ENCODE peak calls at places on chromosomes 2 and 18, in five cellular contexts. One of them, this sample, is unnamed.
A peak's percentile ranks its signal among the peaks of the same experiment; 100 is the strongest.

GRCh38 chr2:145595296-145595695 is 1075.4 kb upstream of the ZEB2 start:
- DNase-seq in thyroid gland: no peak
- DNase-seq in BJ: no peak
- DNase-seq in body of pancreas: no peak
- DNase-seq in GM06990: no peak
- DNase-seq in this sample: no peak

GRCh38 chr18:22109535-22109934 is 59.9 kb upstream of the GATA6 start:
- DNase-seq in BJ: no peak
- DNase-seq in thyroid gland: no peak
- DNase-seq in body of pancreas: no peak
- DNase-seq in GM06990: no peak
- DNase-seq in this sample: no peak

GRCh38 chr2:240999001-240999791 is 778 bp downstream of the SNED1 start:
- DNase-seq in thyroid gland: peak; percentile 62
- DNase-seq in BJ: no peak
- DNase-seq in GM06990: no peak
- DNase-seq in body of pancreas: peak; percentile 48
- DNase-seq in this sample: peak; percentile 25

GRCh38 chr2:24472416-24472815 is 18.6 kb upstream of the NCOA1 start:
- DNase-seq in GM06990: no peak
- DNase-seq in thyroid gland: no peak
- DNase-seq in BJ: no peak
- DNase-seq in body of pancreas: no peak
- DNase-seq in this sample: no peak

GRCh38 chr2:17543131-17543660 is 2.7 kb downstream of the VSNL1 start:
- DNase-seq in thyroid gland: no peak
- DNase-seq in body of pancreas: no peak
- DNase-seq in GM06990: no peak
- DNase-seq in BJ: no peak
- DNase-seq in this sample: no peak

GRCh38 chr18:76448262-76449109 is 46.6 kb downstream of the ZNF516 start:
- DNase-seq in thyroid gland: no peak
- DNase-seq in BJ: no peak
- DNase-seq in GM06990: no peak
- DNase-seq in body of pancreas: no peak
- DNase-seq in this sample: no peak

GRCh38 chr2:172465417-172466334 is 38.3 kb downstream of the ITGA6 start:
- DNase-seq in BJ: peak; percentile 38
- DNase-seq in thyroid gland: peak; percentile 66
- DNase-seq in body of pancreas: peak; percentile 87
- DNase-seq in GM06990: no peak
- DNase-seq in this sample: peak; percentile 55

GRCh38 chr2:134884435-134884834 is 34.2 kb upstream of the CCNT2 start:
- DNase-seq in thyroid gland: no peak
- DNase-seq in GM06990: no peak
- DNase-seq in BJ: no peak
- DNase-seq in body of pancreas: no peak
- DNase-seq in this sample: no peak

GRCh38 chr2:162422894-162423293 is 79.0 kb downstream of the GCA start:
- DNase-seq in body of pancreas: no peak
- DNase-seq in thyroid gland: no peak
- DNase-seq in BJ: no peak
- DNase-seq in GM06990: no peak
- DNase-seq in this sample: no peak

DNA sequence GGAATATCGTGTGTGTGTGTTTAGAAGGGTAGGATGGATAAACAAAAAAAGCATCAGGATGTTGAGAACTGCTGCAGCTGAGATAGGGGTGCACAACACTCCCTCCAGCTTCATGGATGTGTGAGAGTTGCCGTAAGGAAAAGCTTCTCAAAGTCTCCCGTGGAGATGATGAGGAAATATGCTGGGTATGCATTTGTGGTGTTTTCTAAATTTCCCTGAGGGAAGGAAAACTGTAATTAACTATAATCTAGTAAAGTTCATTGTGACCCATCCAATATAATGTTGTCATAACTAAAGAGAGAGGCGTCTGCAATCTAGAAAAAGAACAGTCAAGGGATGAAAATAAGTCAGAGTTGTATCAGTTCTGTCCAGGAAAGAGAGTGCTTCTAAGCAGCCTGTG is 7.2 kb upstream of the LMAN2L start:
- DNase-seq in thyroid gland: no peak
- DNase-seq in body of pancreas: no peak
- DNase-seq in GM06990: no peak
- DNase-seq in BJ: no peak
- DNase-seq in this sample: no peak
- TF ChIP-seq CTCF in thyroid gland: no peak
- TF ChIP-seq CTCF in body of pancreas: no peak
- TF ChIP-seq CTCF in GM06990: no peak
- TF ChIP-seq CTCF in BJ: no peak
- TF ChIP-seq CTCF in this sample: no peak

GRCh38 chr18:9832871-9833270 is 52.9 kb upstream of the TXNDC2 start:
- DNase-seq in BJ: no peak
- DNase-seq in body of pancreas: no peak
- DNase-seq in GM06990: no peak
- DNase-seq in thyroid gland: no peak
- DNase-seq in this sample: no peak

GRCh38 chr18:9828794-9829712 is 56.7 kb upstream of the TXNDC2 start:
- DNase-seq in thyroid gland: no peak
- DNase-seq in body of pancreas: no peak
- DNase-seq in GM06990: no peak
- DNase-seq in BJ: no peak
- DNase-seq in this sample: no peak

GRCh38 chr18:9827856-9828793 is 57.6 kb upstream of the TXNDC2 start:
- DNase-seq in thyroid gland: no peak
- DNase-seq in BJ: peak; percentile 76
- DNase-seq in body of pancreas: no peak
- DNase-seq in GM06990: no peak
- DNase-seq in this sample: no peak

GRCh38 chr18:9831723-9832199 is 54.0 kb upstream of the TXNDC2 start:
- DNase-seq in body of pancreas: no peak
- DNase-seq in BJ: no peak
- DNase-seq in GM06990: no peak
- DNase-seq in thyroid gland: no peak
- DNase-seq in this sample: no peak

DNA sequence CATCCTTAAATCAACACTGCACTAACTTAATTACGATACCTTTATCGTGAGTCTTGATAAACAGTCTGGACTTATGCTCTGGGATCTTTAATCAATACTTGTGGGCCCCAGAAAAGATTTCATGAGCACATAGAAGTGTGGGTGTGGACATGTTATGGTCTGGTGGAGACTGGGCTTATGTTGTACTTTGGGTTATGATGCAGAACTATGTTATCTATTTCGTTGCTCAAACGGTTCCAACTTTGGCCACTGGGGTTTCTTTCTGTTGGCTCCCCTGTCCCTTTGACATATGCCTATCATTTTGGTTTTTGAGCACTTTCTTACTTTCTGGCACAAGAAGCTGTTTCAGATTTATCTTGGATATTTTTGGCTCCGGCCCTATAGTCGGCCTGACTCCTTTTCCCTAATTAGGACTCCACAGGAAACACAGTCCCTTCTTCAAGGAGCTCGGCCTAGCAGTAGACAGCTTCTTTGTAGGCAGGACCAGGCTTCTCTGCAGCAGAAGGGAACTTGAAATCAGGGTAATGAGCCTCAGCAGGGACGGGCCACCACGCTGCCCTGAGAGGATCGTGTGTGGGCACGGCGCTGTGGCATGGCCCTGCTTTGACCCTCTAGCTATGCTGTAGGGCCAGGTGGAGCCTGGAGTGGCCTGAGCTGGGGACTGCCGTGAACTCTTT is 54.6 kb upstream of the TXNDC2 start:
- DNase-seq in thyroid gland: peak; percentile 19
- DNase-seq in GM06990: no peak
- DNase-seq in BJ: no peak
- DNase-seq in body of pancreas: no peak
- DNase-seq in this sample: no peak
- TF ChIP-seq CTCF in thyroid gland: peak; percentile 44
- TF ChIP-seq CTCF in GM06990: no peak
- TF ChIP-seq CTCF in BJ: no peak
- TF ChIP-seq CTCF in body of pancreas: no peak
- TF ChIP-seq CTCF in this sample: no peak

DNA sequence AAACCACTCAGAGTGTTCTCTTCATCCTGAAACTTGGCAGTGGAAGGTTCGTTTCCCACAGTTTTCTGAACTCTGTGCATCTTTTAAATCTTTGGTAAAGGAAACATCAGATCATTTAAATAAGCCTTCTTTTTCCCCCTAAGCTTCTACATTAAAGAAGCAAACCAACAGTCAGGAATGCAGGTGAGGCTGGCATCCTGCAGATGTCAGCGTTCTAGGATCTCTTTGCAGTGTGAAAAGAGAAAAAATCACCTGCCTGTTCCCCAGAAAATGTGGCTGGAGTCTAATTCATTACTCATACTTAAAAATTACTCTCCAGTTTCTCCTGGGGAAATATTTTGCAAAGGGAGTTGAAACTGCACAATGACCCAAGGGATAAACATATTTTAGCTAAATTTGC is 64.5 kb upstream of the ZCCHC2 start:
- DNase-seq in body of pancreas: no peak
- DNase-seq in BJ: no peak
- DNase-seq in thyroid gland: no peak
- DNase-seq in GM06990: no peak
- DNase-seq in this sample: no peak
- TF ChIP-seq CTCF in body of pancreas: no peak
- TF ChIP-seq CTCF in BJ: no peak
- TF ChIP-seq CTCF in thyroid gland: no peak
- TF ChIP-seq CTCF in GM06990: no peak
- TF ChIP-seq CTCF in this sample: no peak

GRCh38 chr18:26185267-26185666 is 41.0 kb upstream of the TAF4B start:
- DNase-seq in BJ: no peak
- DNase-seq in GM06990: no peak
- DNase-seq in thyroid gland: no peak
- DNase-seq in body of pancreas: no peak
- DNase-seq in this sample: no peak
- TF ChIP-seq CTCF in BJ: peak; percentile 3
- TF ChIP-seq CTCF in GM06990: peak; percentile 9
- TF ChIP-seq CTCF in thyroid gland: no peak
- TF ChIP-seq CTCF in body of pancreas: no peak
- TF ChIP-seq CTCF in this sample: peak; percentile 63

GRCh38 chr2:227125506-227125905 is 38.5 kb downstream of the COL4A4 start:
- DNase-seq in body of pancreas: no peak
- DNase-seq in BJ: no peak
- DNase-seq in thyroid gland: no peak
- DNase-seq in GM06990: no peak
- DNase-seq in this sample: peak; percentile 20
- TF ChIP-seq CTCF in body of pancreas: no peak
- TF ChIP-seq CTCF in BJ: peak; percentile 15
- TF ChIP-seq CTCF in thyroid gland: no peak
- TF ChIP-seq CTCF in GM06990: no peak
- TF ChIP-seq CTCF in this sample: no peak

GRCh38 chr18:52150050-52150449 is 189.9 kb upstream of the DCC start:
- DNase-seq in thyroid gland: no peak
- DNase-seq in body of pancreas: no peak
- DNase-seq in GM06990: no peak
- DNase-seq in BJ: no peak
- DNase-seq in this sample: no peak
- TF ChIP-seq CTCF in thyroid gland: no peak
- TF ChIP-seq CTCF in body of pancreas: no peak
- TF ChIP-seq CTCF in GM06990: no peak
- TF ChIP-seq CTCF in BJ: no peak
- TF ChIP-seq CTCF in this sample: no peak

GRCh38 chr18:58558514-58558913 is 70.4 kb downstream of the ALPK2 start:
- DNase-seq in body of pancreas: no peak
- DNase-seq in GM06990: no peak
- DNase-seq in thyroid gland: no peak
- DNase-seq in BJ: no peak
- DNase-seq in this sample: no peak
- TF ChIP-seq CTCF in body of pancreas: no peak
- TF ChIP-seq CTCF in GM06990: no peak
- TF ChIP-seq CTCF in thyroid gland: no peak
- TF ChIP-seq CTCF in BJ: no peak
- TF ChIP-seq CTCF in this sample: no peak

GRCh38 chr2:121044412-121044811 is 240.6 kb downstream of the TFCP2L1 start:
- DNase-seq in BJ: no peak
- DNase-seq in thyroid gland: no peak
- DNase-seq in GM06990: no peak
- DNase-seq in body of pancreas: no peak
- DNase-seq in this sample: no peak
- TF ChIP-seq CTCF in BJ: no peak
- TF ChIP-seq CTCF in thyroid gland: no peak
- TF ChIP-seq CTCF in GM06990: peak; percentile 29
- TF ChIP-seq CTCF in body of pancreas: no peak
- TF ChIP-seq CTCF in this sample: no peak